ENCODE peak calls at places on chromosomes 13 and 19, in six cellular contexts. E is IMR-90, S is mesendoderm, P is H1, J is H9, R is trophoblast cell. O is an unnamed sample.

GRCh38 chr19:45632468-45633196 is 6.6 kb downstream of the EML2 start:
- DNase-seq in R (peak), J (peak), E (peak), P (peak), S (peak), O (peak)

GRCh38 chr13:44107357-44108121 is 227.8 kb downstream of the LACC1 start:
- DNase-seq in S (no peak), E (no peak), P (no peak), J (no peak), R (peak), O (no peak)

GRCh38 chr13:30864352-30865130 is 41.5 kb upstream of the MEDAG start:
- DNase-seq in S (peak), R (peak), P (no peak), E (peak), J (no peak), O (no peak)

GRCh38 chr19:49847731-49848696 is 2.9 kb upstream of the PTOV1 start:
- DNase-seq in R (peak), J (no peak), P (no peak), S (no peak), E (peak), O (no peak)

GRCh38 chr19:14404322-14404721 is 14.8 kb downstream of the DDX39A start:
- DNase-seq in S (no peak), E (no peak), P (no peak), J (no peak), R (no peak), O (no peak)

GRCh38 chr13:73936001-73936400 is 198.2 kb downstream of the KLF12 start:
- DNase-seq in S (no peak), J (no peak), E (peak), R (no peak), P (no peak), O (no peak)

GRCh38 chr19:41626278-41626677 is 596 bp downstream of the CEACAM4 start:
- DNase-seq in R (no peak), P (no peak), J (no peak), S (no peak), E (no peak), O (no peak)

GRCh38 chr19:35153701-35154534 is 617 bp upstream of the FXYD5 start:
- DNase-seq in E (no peak), J (peak), R (peak), P (peak), S (peak), O (no peak)

GRCh38 chr13:62375653-62376052 is 960.0 kb upstream of the PCDH20 start:
- DNase-seq in R (no peak), E (no peak), S (no peak), P (no peak), J (no peak), O (no peak)

GRCh38 chr19:48274938-48275337 is 5.1 kb downstream of the ZNF114 start:
- DNase-seq in J (no peak), E (no peak), S (no peak), P (no peak), R (no peak), O (no peak)

GRCh38 chr13:98549006-98549727 is 27.7 kb downstream of the STK24 start:
- DNase-seq in R (peak), E (peak), J (no peak), P (no peak), S (no peak), O (no peak)

GRCh38 chr19:14410054-14410774 is 8.9 kb downstream of the DDX39A start:
- DNase-seq in R (peak), J (no peak), S (no peak), E (no peak), P (no peak), O (no peak)

GRCh38 chr19:4692275-4693077 is 22.3 kb upstream of the MYDGF start:
- DNase-seq in E (no peak), R (no peak), S (no peak), P (no peak), J (no peak), O (no peak)

GRCh38 chr13:79749556-79749955 is 268.6 kb downstream of the NDFIP2 start:
- DNase-seq in J (no peak), R (no peak), E (no peak), P (no peak), S (no peak), O (no peak)

GRCh38 chr19:10533656-10534386 is 9.9 kb upstream of the ATG4D start:
- DNase-seq in J (no peak), P (no peak), R (peak), E (peak), S (no peak), O (no peak)

GRCh38 chr13:96119921-96120320 is 30.0 kb downstream of the HS6ST3 start:
- DNase-seq in R (no peak), E (no peak), P (no peak), J (no peak), S (no peak), O (no peak)

GRCh38 chr13:39565036-39565949 is 37.7 kb downstream of the LHFPL6 start:
- DNase-seq in E (peak), P (no peak), J (peak), R (peak), S (peak), O (no peak)

GRCh38 chr13:30873519-30873918 is 32.6 kb upstream of the MEDAG start:
- DNase-seq in S (peak), E (peak), J (no peak), R (no peak), P (no peak), O (no peak)

GRCh38 chr13:77022341-77022740 is 4.6 kb downstream of the FBXL3 start:
- DNase-seq in R (peak), S (no peak), J (no peak), P (no peak), E (peak), O (no peak)

GRCh38 chr19:53132231-53132991 is at the start of gene ZNF415:
- DNase-seq in J (peak), E (peak), P (peak), R (peak), S (peak), O (peak)

GRCh38 chr19:34276614-34277013 is 22.3 kb downstream of the GARRE1 start:
- DNase-seq in S (no peak), J (no peak), E (no peak), R (no peak), P (no peak), O (no peak)

GRCh38 chr13:43058836-43059235 is 35.5 kb downstream of the DNAJC15 start:
- DNase-seq in J (no peak), P (no peak), E (no peak), R (no peak), S (peak), O (no peak)

GRCh38 chr19:3471954-3472655 is 8.2 kb downstream of the SMIM24 start:
- DNase-seq in P (peak), E (no peak), J (no peak), R (peak), S (no peak), O (no peak)

GRCh38 chr19:48670699-48671455 is 1.9 kb downstream of the NTN5 start:
- DNase-seq in S (no peak), J (no peak), P (no peak), E (no peak), R (no peak), O (no peak)

GRCh38 chr19:51703655-51704515 is 10.8 kb downstream of the SPACA6 start:
- DNase-seq in E (peak), P (peak), R (peak), S (peak), J (peak), O (peak)

GRCh38 chr19:11745871-11746270 is 7.1 kb upstream of the ZNF823 start:
- DNase-seq in E (no peak), J (no peak), S (no peak), P (no peak), R (peak), O (no peak)

GRCh38 chr13:57425531-57425930 is 206.0 kb upstream of the PCDH17 start:
- DNase-seq in J (no peak), P (no peak), E (no peak), R (no peak), S (no peak), O (no peak)

GRCh38 chr13:102800145-102801041 is 1.5 kb downstream of the BIVM start:
- DNase-seq in S (peak), R (peak), E (peak), P (peak), J (peak), O (peak)
- H2BK5ac ChIP-seq in S (no peak), R (peak), E (peak), P (no peak), J (no peak), O (no peak)

GRCh38 chr19:54138777-54139256 is 1.3 kb downstream of the CNOT3 start:
- DNase-seq in S (peak), R (no peak), E (no peak), J (no peak), P (no peak), O (no peak)

GRCh38 chr19:54137114-54137912 is at the start of gene CNOT3:
- DNase-seq in R (peak), P (peak), S (peak), E (peak), J (peak), O (peak)

GRCh38 chr19:54136864-54137113 is 773 bp upstream of the CNOT3 start:
- DNase-seq in P (no peak), S (no peak), R (no peak), J (no peak), E (no peak), O (no peak)

GRCh38 chr19:54136086-54136863 is 1.3 kb upstream of the CNOT3 start:
- DNase-seq in R (peak), P (no peak), E (peak), J (no peak), S (peak), O (no peak)

GRCh38 chr19:54137913-54138776 is 583 bp downstream of the CNOT3 start:
- DNase-seq in E (no peak), P (peak), S (peak), J (no peak), R (no peak), O (no peak)
- H2BK120ac ChIP-seq in E (no peak), P (no peak), S (peak), J (no peak), R (peak), O (peak)

GRCh38 chr13:26253787-26254582 is at the start of gene CDK8:
- DNase-seq in R (peak), E (peak), J (peak), S (peak), P (peak), O (peak)
- H2BK5ac ChIP-seq in R (peak), E (peak), J (no peak), S (peak), P (peak), O (peak)

DNA sequence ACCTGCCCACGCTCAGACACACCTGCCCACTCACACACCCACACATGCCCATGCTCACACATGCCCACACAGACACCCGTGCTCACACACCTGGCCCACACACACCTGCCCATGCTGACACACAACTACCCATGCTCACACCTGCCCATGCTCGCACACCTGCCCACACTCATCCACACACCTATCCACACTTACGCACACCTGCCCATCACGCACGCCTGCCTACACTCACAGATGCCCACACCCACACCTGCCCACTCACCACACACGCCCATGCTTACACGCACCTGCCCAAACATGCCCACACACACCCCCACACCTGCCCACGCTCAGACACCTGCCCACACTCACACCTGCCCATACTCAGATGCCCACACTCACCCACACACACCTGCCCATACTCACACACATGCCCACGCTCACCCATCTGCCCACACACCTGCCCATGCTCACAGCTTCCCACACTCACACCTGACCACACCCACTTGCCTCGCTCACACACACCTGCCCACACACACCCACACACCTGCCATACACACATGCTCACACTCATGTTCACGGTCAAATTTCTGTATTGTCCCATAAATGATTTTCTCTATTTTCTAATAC is 15.6 kb downstream of the IL17D start:
- DNase-seq in E (no peak), S (no peak), P (no peak), J (no peak), R (no peak), O (no peak)
- H2BK120ac ChIP-seq in E (no peak), S (no peak), P (no peak), J (no peak), R (no peak), O (no peak)

GRCh38 chr13:32964987-32965386 is 51.2 kb upstream of the KL start:
- DNase-seq in J (no peak), P (no peak), R (no peak), S (no peak), E (no peak), O (no peak)

GRCh38 chr13:32969516-32969941 is 46.7 kb upstream of the KL start:
- DNase-seq in P (no peak), E (peak), R (peak), J (no peak), S (no peak), O (no peak)
- H2BK5ac ChIP-seq in P (no peak), E (peak), R (no peak), J (no peak), S (no peak), O (no peak)

GRCh38 chr19:19459707-19460251 is 54.3 kb downstream of the GATAD2A start:
- DNase-seq in S (no peak), P (no peak), J (no peak), R (peak), E (peak), O (no peak)

GRCh38 chr19:19461671-19462622 is 53.4 kb downstream of the TSSK6 start:
- DNase-seq in J (peak), S (peak), R (no peak), P (peak), E (no peak), O (peak)

GRCh38 chr19:19460258-19460731 is 54.8 kb downstream of the GATAD2A start:
- DNase-seq in E (peak), P (no peak), J (no peak), S (no peak), R (peak), O (no peak)

GRCh38 chr19:19461306-19461670 is 54.1 kb downstream of the TSSK6 start:
- DNase-seq in R (peak), E (no peak), P (no peak), S (peak), J (no peak), O (no peak)

DNA sequence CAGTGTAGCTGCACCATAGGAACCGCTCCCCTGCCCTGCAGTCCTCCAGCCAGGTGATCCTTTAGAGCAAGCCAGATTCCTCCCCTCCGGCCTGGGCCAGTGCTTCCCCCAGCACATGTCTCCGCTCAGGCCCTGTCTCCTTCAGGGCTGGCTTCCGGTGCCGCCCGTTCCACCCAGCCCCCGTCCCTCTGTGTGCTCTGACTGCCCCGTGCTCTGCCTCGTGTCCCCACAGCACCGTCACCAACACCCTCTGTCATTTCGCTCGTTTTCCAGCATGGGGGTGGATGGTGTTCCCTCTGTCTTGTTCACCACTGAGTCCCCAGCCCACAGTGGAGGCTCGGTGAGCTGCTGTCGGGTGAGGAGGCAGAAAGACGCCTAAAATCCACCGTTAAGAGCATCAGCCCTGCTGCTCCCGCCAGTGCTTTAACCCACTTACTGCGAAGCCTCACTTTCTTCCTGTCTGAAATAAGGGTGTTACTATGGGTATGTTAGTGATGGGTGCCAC is 54.5 kb downstream of the TSSK6 start:
- DNase-seq in R (peak), S (peak), J (peak), E (peak), P (no peak), O (no peak)
- H2BK120ac ChIP-seq in R (no peak), S (no peak), J (no peak), E (peak), P (no peak), O (no peak)

DNA sequence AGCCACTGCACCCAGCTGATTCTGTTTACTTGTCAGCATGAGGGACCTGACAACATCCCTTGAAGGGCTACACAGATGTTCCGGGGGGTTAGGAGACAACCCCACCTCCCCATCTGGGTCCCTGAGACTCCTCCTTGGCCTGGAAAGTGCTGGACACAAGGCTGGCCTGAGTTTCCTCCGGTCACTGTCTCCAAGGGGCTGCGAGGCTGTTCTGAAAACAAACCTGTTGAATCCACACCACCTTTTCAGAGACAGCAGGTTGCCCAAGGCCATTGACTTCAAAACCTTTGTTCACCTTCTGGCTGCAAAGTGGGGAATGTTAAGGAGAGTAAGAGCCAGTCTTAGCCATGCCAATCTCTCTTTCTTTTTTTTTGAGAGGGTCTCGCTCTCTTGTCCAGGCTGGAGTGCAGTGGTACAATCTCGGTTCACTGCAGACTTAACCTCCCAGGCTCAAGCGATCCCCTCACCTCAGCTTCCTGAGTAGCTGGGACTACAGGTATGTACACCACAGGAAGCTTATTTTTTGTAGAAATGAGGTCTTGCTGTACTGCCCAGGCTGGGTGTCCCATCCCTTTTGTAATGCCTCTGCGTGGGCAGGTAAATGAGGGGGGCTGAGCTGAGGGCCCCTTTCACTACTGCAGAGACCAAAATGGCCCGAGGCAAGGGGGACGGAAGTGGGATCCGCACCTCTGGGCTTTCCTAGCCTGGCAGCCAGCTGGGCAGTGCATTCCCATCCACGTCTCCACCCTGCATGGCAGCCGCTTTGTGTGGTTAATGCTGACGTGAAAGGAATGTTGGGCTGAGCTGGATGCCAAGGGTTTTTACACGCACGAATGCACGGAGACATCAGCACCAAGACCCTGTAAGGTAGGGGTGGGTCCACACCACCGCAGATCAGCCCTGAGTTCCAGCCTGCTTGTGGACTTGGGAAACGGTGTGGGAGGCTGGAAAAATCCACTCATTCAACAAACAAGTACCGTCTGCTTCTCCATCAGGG is 1.9 kb upstream of the ZNF628 start:
- DNase-seq in S (peak), E (no peak), P (no peak), J (peak), R (no peak), O (no peak)
- H2BK5ac ChIP-seq in S (no peak), E (no peak), P (peak), J (no peak), R (no peak), O (no peak)

DNA sequence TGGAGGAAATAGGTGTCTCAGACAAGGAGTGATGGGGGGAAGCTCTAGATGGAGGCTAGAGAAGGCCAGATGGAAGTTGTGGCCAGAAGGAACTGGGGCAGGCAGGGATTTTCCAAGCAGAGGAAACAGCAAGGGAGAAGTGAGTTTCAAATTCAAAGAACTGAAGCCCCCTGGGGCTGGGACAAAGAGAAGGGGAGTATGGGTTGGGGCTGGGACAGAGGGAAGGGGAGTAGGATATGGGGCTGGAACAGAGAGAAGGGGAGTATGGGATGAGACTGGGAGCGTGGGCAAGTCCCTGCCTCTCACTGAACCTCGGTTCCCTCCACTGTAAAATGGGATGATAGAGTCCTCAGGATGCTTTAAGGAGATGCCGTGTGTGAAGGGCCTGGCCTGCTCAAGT is 1.9 kb upstream of the GTF2F1 start:
- DNase-seq in E (no peak), P (no peak), R (no peak), S (no peak), J (no peak), O (no peak)
- H2BK120ac ChIP-seq in E (no peak), P (no peak), R (no peak), S (no peak), J (no peak), O (no peak)

GRCh38 chr13:49585220-49586157 is at the start of gene RCBTB1:
- DNase-seq in J (peak), E (peak), S (peak), R (peak), P (peak), O (peak)
- H2BK5ac ChIP-seq in J (no peak), E (peak), S (no peak), R (peak), P (peak), O (peak)

GRCh38 chr13:33206945-33207615 is 78.5 kb downstream of the STARD13 start:
- DNase-seq in P (no peak), R (no peak), J (no peak), S (no peak), E (no peak), O (no peak)
- H2BK120ac ChIP-seq in P (no peak), R (no peak), J (no peak), S (no peak), E (peak), O (no peak)